ENCODE peak calls at places on chromosome 3, in seven cellular contexts. S, U, R, O, G, D and J are unnamed samples.

GRCh38 chr3:172232579-172232978 is 193.2 kb downstream of the FNDC3B start:
- DNase-seq in S (no peak), U (no peak), R (no peak), O (no peak), G (no peak), D (no peak), J (no peak)

GRCh38 chr3:106688463-106688862 is 688.8 kb upstream of the CCDC54 start:
- DNase-seq in S (peak; percentile 23), U (no peak), R (peak; percentile 93), O (no peak), G (no peak), D (no peak), J (no peak)

GRCh38 chr3:186986406-186986805 is 56.1 kb downstream of the ST6GAL1 start:
- DNase-seq in S (no peak), U (no peak), R (no peak), O (no peak), G (no peak), D (no peak), J (no peak)

GRCh38 chr3:63400259-63400860 is 122.3 kb downstream of the SYNPR start:
- DNase-seq in S (no peak), U (no peak), R (peak; percentile 6), O (no peak), G (no peak), D (no peak), J (no peak)

GRCh38 chr3:83765971-83766370 is 1192.8 kb upstream of the CADM2 start:
- DNase-seq in S (no peak), U (no peak), R (no peak), O (no peak), G (no peak), D (no peak), J (no peak)

GRCh38 chr3:34212671-34213070 is 414.2 kb downstream of the PDCD6IP start:
- DNase-seq in S (no peak), U (peak; percentile 43), R (peak; percentile 83), O (no peak), G (peak; percentile 69), D (no peak), J (no peak)

GRCh38 chr3:141294300-141294699 is 62.7 kb downstream of the PXYLP1 start:
- DNase-seq in S (no peak), U (no peak), R (no peak), O (no peak), G (no peak), D (no peak), J (no peak)

GRCh38 chr3:37922721-37923575 is 61.3 kb downstream of the CTDSPL start:
- DNase-seq in S (no peak), U (no peak), R (peak; percentile 47), O (no peak), G (peak; percentile 67), D (no peak), J (no peak)

GRCh38 chr3:125609384-125609783 is 14.1 kb upstream of the OSBPL11 start:
- DNase-seq in S (no peak), U (no peak), R (no peak), O (no peak), G (no peak), D (no peak), J (no peak)

GRCh38 chr3:195255571-195256501 is 15.1 kb downstream of the XXYLT1 start:
- DNase-seq in S (peak; percentile 9), U (no peak), R (no peak), O (no peak), G (no peak), D (no peak), J (no peak)

GRCh38 chr3:57164606-57165573 is at the start of gene IL17RD:
- DNase-seq in S (peak; percentile 53), U (peak; percentile 86), R (peak; percentile 79), O (peak; percentile 20), G (peak; percentile 81), D (peak; percentile 45), J (peak; percentile 80)

GRCh38 chr3:30752961-30753360 is 141.5 kb downstream of the GADL1 start:
- DNase-seq in S (peak; percentile 52), U (no peak), R (peak; percentile 75), O (no peak), G (no peak), D (no peak), J (peak; percentile 45)

GRCh38 chr3:115648559-115648958 is 25.2 kb downstream of the GAP43 start:
- DNase-seq in S (no peak), U (no peak), R (no peak), O (no peak), G (no peak), D (no peak), J (no peak)

GRCh38 chr3:15241341-15241740 is 35.3 kb downstream of the CAPN7 start:
- DNase-seq in S (no peak), U (peak; percentile 35), R (peak; percentile 31), O (peak; percentile 30), G (no peak), D (peak; percentile 43), J (peak; percentile 31)

GRCh38 chr3:152385761-152386160 is 117.0 kb downstream of the MBNL1 start:
- DNase-seq in S (no peak), U (no peak), R (peak; percentile 56), O (no peak), G (no peak), D (no peak), J (no peak)

GRCh38 chr3:22685598-22685997 is 517.5 kb upstream of the UBE2E2 start:
- DNase-seq in S (no peak), U (peak; percentile 45), R (no peak), O (no peak), G (no peak), D (no peak), J (no peak)

GRCh38 chr3:149632225-149632624 is 25.6 kb downstream of the WWTR1 start:
- DNase-seq in S (no peak), U (no peak), R (no peak), O (no peak), G (no peak), D (no peak), J (no peak)

GRCh38 chr3:120497318-120497717 is 46.5 kb upstream of the FSTL1 start:
- DNase-seq in S (no peak), U (no peak), R (peak; percentile 93), O (no peak), G (no peak), D (no peak), J (no peak)

GRCh38 chr3:51620543-51620942 is 50.5 kb upstream of the TEX264 start:
- DNase-seq in S (no peak), U (no peak), R (peak; percentile 39), O (no peak), G (no peak), D (no peak), J (no peak)

GRCh38 chr3:53286727-53287412 is 31.0 kb upstream of the TKT start:
- DNase-seq in S (no peak), U (no peak), R (peak; percentile 38), O (no peak), G (no peak), D (no peak), J (no peak)

GRCh38 chr3:32110233-32110760 is 3.9 kb downstream of the GPD1L start:
- DNase-seq in S (no peak), U (no peak), R (no peak), O (no peak), G (no peak), D (no peak), J (no peak)

GRCh38 chr3:110664148-110664547 is 407.5 kb upstream of the NECTIN3 start:
- DNase-seq in S (no peak), U (no peak), R (peak; percentile 39), O (no peak), G (no peak), D (no peak), J (no peak)

GRCh38 chr3:96700322-96701315 is 113.8 kb upstream of the EPHA6 start:
- DNase-seq in S (no peak), U (peak; percentile 29), R (no peak), O (no peak), G (no peak), D (no peak), J (no peak)

GRCh38 chr3:198106265-198106664 is 146.2 kb downstream of the LMLN start:
- DNase-seq in S (no peak), U (no peak), R (no peak), O (no peak), G (no peak), D (no peak), J (no peak)

GRCh38 chr3:17175187-17175839 is 290.6 kb downstream of the PLCL2 start:
- DNase-seq in S (no peak), U (no peak), R (peak; percentile 89), O (no peak), G (no peak), D (no peak), J (no peak)

GRCh38 chr3:133548090-133548489 is 25.4 kb upstream of the CDV3 start:
- DNase-seq in S (no peak), U (no peak), R (peak; percentile 43), O (no peak), G (no peak), D (no peak), J (no peak)

GRCh38 chr3:126539558-126540250 is 15.7 kb downstream of the CHST13 start:
- DNase-seq in S (no peak), U (no peak), R (no peak), O (no peak), G (peak; percentile 35), D (no peak), J (peak; percentile 31)

GRCh38 chr3:46477145-46477544 is 12.4 kb upstream of the LTF start:
- DNase-seq in S (no peak), U (no peak), R (no peak), O (no peak), G (no peak), D (no peak), J (no peak)

GRCh38 chr3:71456826-71457225 is 126.7 kb downstream of the FOXP1 start:
- DNase-seq in S (no peak), U (no peak), R (no peak), O (no peak), G (no peak), D (no peak), J (no peak)

GRCh38 chr3:25812644-25813043 is 22.8 kb downstream of the OXSM start:
- DNase-seq in S (no peak), U (no peak), R (no peak), O (no peak), G (no peak), D (no peak), J (no peak)

GRCh38 chr3:64266983-64267382 is 41.7 kb upstream of the PRICKLE2 start:
- DNase-seq in S (no peak), U (peak; percentile 71), R (peak; percentile 42), O (no peak), G (no peak), D (no peak), J (no peak)

GRCh38 chr3:123880998-123881561 is 3.1 kb downstream of the MYLK start:
- DNase-seq in S (no peak), U (peak; percentile 36), R (peak; percentile 64), O (no peak), G (no peak), D (no peak), J (no peak)

GRCh38 chr3:128080323-128080898 is 28.2 kb downstream of the SEC61A1 start:
- DNase-seq in S (no peak), U (no peak), R (peak; percentile 70), O (no peak), G (no peak), D (no peak), J (no peak)

GRCh38 chr3:186360779-186361178 is 1.3 kb downstream of the DGKG start:
- DNase-seq in S (no peak), U (no peak), R (no peak), O (no peak), G (peak; percentile 51), D (no peak), J (no peak)